ENCODE peak calls at places on chromosomes 13 and 19, in four cellular contexts. N, D, H and I are unnamed samples.
A peak's percentile ranks its signal among the peaks of the same experiment; 100 is the strongest.

GRCh38 chr13:23629566-23630272 is 59.5 kb downstream of the TNFRSF19 start:
- DNase-seq in N (no peak), D (no peak), H (no peak), I (peak; percentile 66)

GRCh38 chr19:41535029-41535622 is 40.8 kb upstream of the CEACAM21 start:
- DNase-seq in N (no peak), D (no peak), H (no peak), I (no peak)

GRCh38 chr19:40279120-40279551 is 6.0 kb downstream of the AKT2 start:
- DNase-seq in N (peak; percentile 38), D (no peak), H (no peak), I (no peak)

GRCh38 chr13:49561064-49561410 is 24.3 kb downstream of the RCBTB1 start:
- DNase-seq in N (no peak), D (peak; percentile 94), H (no peak), I (peak; percentile 55)

GRCh38 chr13:107860284-107860683 is 355.1 kb downstream of the LIG4 start:
- DNase-seq in N (no peak), D (no peak), H (no peak), I (no peak)

GRCh38 chr13:35475960-35476943 is at the start of gene MAB21L1:
- DNase-seq in N (peak; percentile 19), D (peak; percentile 91), H (peak; percentile 38), I (no peak)

GRCh38 chr13:103640617-103641016 is 574.4 kb upstream of the SLC10A2 start:
- DNase-seq in N (no peak), D (no peak), H (no peak), I (no peak)

GRCh38 chr13:20713751-20714150 is 10.3 kb downstream of the IL17D start:
- DNase-seq in N (peak; percentile 39), D (no peak), H (no peak), I (no peak)

DNA sequence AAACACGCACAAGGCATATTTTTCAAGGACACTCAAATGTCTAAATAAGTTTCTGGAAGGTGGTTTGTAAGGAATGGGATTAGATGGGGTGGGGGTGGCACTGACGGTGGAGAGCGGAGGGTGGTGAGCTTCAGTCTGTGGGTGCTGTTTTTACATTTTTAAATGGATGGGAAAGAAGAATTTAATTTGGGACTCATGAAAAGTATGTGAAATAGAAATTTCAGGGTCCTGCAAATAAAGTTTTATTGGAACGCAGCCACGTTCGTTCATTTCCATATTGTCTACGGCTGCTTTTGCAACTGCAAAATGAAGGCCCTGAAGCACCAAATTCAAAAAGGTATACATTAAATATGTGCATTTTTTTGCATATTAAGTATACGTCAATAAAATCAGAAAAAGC is 9.9 kb downstream of the KANK2 start:
- DNase-seq in N (no peak), D (no peak), H (no peak), I (no peak)
- H3K4me3 ChIP-seq in N (no peak overlapping the region), D (no peak overlapping the region), H (no peak overlapping the region), I (no peak overlapping the region)

GRCh38 chr19:1856698-1857603 is 6.4 kb downstream of the KLF16 start:
- DNase-seq in N (peak; percentile 70), D (peak; percentile 96), H (peak; percentile 92), I (no peak)
- H3K4me1 ChIP-seq in N (peaks cover 58% of the 10 kb centered on the region), D (peaks cover 52% of the 10 kb centered on the region), H (peaks cover 100% of the 10 kb centered on the region), I (peaks cover 39% of the 10 kb centered on the region)

GRCh38 chr13:101757446-101758039 is 305.1 kb downstream of the ITGBL1 start:
- DNase-seq in N (peak; percentile 50), D (no peak), H (no peak), I (no peak)
- TF ChIP-seq CTCF in N (peak; percentile 73), D (peak; percentile 44), H (peak; percentile 33), I (peak; percentile 16)

GRCh38 chr13:92952161-92952560 is 274.4 kb upstream of the GPC6 start:
- DNase-seq in N (peak; percentile 30), D (no peak), H (no peak), I (no peak)
- H3K4me3 ChIP-seq in N (no peak overlapping the region), D (no peak overlapping the region), H (no peak overlapping the region), I (no peak overlapping the region)

DNA sequence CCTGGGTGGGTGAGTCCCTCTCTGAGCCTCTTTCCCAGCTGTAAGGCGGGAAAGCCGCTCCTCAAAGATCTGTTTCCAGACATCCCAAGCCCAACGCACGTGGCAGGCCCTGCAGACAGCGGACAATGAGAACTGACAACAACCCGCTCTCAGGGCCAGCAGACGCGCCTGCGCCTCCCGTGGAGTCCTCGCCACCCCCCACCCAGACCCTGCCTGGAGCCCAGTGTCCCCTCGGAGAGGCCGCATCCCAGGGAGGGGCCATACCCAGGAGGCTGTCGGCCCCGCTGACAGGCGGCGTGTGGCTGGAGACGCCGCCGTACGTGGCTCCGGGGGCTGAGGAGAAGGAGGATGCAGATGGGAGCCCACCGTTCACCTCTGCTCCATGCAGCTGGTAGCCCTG is 16.3 kb upstream of the UQCR11 start:
- DNase-seq in N (no peak), D (no peak), H (no peak), I (no peak)
- H3K4me1 ChIP-seq in N (no peaks in the 10 kb centered on the region), D (no peaks in the 10 kb centered on the region), H (no peaks in the 10 kb centered on the region), I (no peaks in the 10 kb centered on the region)

GRCh38 chr13:112587359-112587766 is 590 bp downstream of the TUBGCP3 start:
- DNase-seq in N (peak; percentile 86), D (peak; percentile 92), H (peak; percentile 82), I (peak; percentile 89)
- TF ChIP-seq CTCF in N (peak; percentile 31), D (no peak), H (no peak), I (no peak)

GRCh38 chr13:32964987-32965386 is 51.2 kb upstream of the KL start:
- DNase-seq in N (no peak), D (no peak), H (no peak), I (no peak)

DNA sequence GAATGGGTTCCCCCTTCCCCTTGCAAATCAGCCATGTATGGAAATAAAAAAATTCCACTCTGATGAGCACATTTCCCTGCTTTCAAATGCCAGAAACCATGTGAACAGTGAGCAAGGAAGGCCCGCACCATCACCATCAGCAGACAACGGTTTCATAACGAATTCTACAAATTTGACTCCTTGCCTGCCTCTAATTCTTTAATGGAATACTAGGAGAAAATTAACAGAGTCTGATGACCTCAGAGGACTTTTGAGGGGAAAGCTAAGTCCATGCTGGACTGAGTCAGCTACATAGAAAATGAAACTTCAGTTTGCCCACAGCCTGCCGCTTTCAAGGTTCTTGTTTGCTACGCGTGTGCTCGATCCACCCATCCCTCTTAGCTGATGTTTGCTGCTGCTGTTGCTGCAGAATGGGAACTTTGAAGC is 46.7 kb upstream of the KL start:
- DNase-seq in N (peak; percentile 55), D (peak; percentile 61), H (no peak), I (no peak)
- H3K4me3 ChIP-seq in N (peak overlapping the region; percentile 0), D (no peak overlapping the region), H (peak overlapping the region; percentile 21), I (no peak overlapping the region)

DNA sequence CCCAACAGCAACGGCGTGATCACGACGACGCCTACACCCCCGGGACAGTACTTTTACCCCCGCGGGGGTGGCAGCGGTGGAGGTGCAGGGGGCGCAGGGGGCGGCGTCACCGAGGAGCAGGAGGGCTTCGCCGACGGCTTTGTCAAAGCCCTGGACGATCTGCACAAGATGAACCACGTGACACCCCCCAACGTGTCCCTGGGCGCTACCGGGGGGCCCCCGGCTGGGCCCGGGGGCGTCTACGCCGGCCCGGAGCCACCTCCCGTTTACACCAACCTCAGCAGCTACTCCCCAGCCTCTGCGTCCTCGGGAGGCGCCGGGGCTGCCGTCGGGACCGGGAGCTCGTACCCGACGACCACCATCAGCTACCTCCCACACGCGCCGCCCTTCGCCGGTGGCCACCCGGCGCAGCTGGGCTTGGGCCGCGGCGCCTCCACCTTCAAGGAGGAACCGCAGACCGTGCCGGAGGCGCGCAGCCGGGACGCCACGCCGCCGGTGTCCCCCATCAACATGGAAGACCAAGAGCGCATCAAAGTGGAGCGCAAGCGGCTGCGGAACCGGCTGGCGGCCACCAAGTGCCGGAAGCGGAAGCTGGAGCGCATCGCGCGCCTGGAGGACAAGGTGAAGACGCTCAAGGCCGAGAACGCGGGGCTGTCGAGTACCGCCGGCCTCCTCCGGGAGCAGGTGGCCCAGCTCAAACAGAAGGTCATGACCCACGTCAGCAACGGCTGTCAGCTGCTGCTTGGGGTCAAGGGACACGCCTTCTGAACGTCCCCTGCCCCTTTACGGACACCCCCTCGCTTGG is 964 bp downstream of the JUNB start:
- DNase-seq in N (peak; percentile 55), D (peak; percentile 91), H (peak; percentile 77), I (peak; percentile 70)
- H3K4me1 ChIP-seq in N (peaks cover 19% of the 10 kb centered on the region), D (peaks cover 29% of the 10 kb centered on the region), H (peaks cover 61% of the 10 kb centered on the region), I (peaks cover 33% of the 10 kb centered on the region)

GRCh38 chr13:60431108-60431700 is 34.2 kb downstream of the TDRD3 start:
- DNase-seq in N (peak; percentile 72), D (no peak), H (no peak), I (peak; percentile 58)

GRCh38 chr13:60435762-60436374 is 38.8 kb downstream of the TDRD3 start:
- DNase-seq in N (no peak), D (no peak), H (no peak), I (no peak)

GRCh38 chr13:60439201-60439600 is 42.2 kb downstream of the TDRD3 start:
- DNase-seq in N (no peak), D (no peak), H (no peak), I (no peak)

DNA sequence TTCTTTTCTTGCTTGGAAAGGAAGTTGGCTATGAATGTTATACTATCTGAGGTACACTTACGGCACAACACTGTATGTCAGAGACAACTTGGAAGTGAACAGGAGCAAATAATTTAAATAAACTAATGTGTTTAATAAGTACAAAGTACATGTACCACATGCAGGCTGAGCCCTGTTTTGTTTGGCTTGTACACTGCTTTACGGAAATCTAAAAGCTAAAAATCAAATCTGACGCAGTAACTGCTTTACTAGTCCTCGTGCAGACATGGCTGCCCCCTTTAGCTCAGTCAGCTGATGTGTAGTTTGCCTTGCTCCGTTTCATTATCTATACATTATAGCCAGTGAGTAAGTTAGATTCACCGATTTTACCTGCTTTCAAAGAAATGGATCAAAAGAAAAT is 36.5 kb downstream of the TDRD3 start:
- DNase-seq in N (no peak), D (no peak), H (no peak), I (no peak)
- TF ChIP-seq CTCF in N (no peak), D (no peak), H (no peak), I (no peak)